ENCODE peak calls at places on chromosomes 6 and 20, in nine cellular contexts. Y is left colon; X is A549; C is DMS79; Q is stimulated activated CD4-positive, alpha-beta T cell treated with anti-CD3 and anti-CD28 coated beads, Interleukin-15, amount 100 ng/mL, for 24 hours; D is EH; K is hippocampal formation; B is Ammon's horn; I is neural crest cell. A is an unnamed sample.

GRCh38 chr6:16239798-16240123 is 1.4 kb downstream of the GMPR start:
- DNase-seq in B (peak; percentile 81), Q (no peak), K (no peak), Y (no peak), I (no peak), C (no peak), D (peak; percentile 32), X (no peak), A (no peak)

GRCh38 chr6:139249387-139249786 is 42.4 kb downstream of the TXLNB start:
- DNase-seq in B (peak; percentile 24), I (no peak), X (no peak), Y (no peak), Q (peak; percentile 62), K (no peak), C (no peak), D (no peak), A (no peak)

GRCh38 chr6:140079328-140079727 is 704.9 kb upstream of the CITED2 start:
- DNase-seq in D (peak; percentile 57), C (no peak), K (no peak), Y (no peak), X (no peak), Q (no peak), I (no peak), B (no peak), A (peak; percentile 72)

GRCh38 chr6:46794068-46794467 is 879 bp downstream of the MEP1A start:
- DNase-seq in X (no peak), B (no peak), I (no peak), C (no peak), K (no peak), Y (no peak), Q (no peak), D (no peak), A (no peak)

GRCh38 chr6:2863901-2864300 is 22.2 kb upstream of the SERPINB1 start:
- DNase-seq in Q (no peak), C (no peak), D (no peak), Y (no peak), K (no peak), I (no peak), B (no peak), X (no peak), A (no peak)

GRCh38 chr6:118890997-118891790 is 2.8 kb upstream of the ASF1A start:
- DNase-seq in Y (no peak), K (no peak), X (no peak), C (no peak), D (no peak), Q (no peak), B (no peak), I (no peak), A (no peak)

GRCh38 chr6:83354747-83355146 is 76.1 kb downstream of the ME1 start:
- DNase-seq in Q (no peak), D (no peak), X (no peak), K (no peak), Y (no peak), B (no peak), I (no peak), C (no peak), A (no peak)

GRCh38 chr20:33433465-33433864 is 10.1 kb downstream of the SNTA1 start:
- DNase-seq in B (peak; percentile 78), I (no peak), C (no peak), D (peak; percentile 50), Q (no peak), Y (no peak), X (no peak), K (peak; percentile 45), A (peak; percentile 82)

GRCh38 chr6:16200231-16200941 is 38.0 kb upstream of the GMPR start:
- DNase-seq in X (no peak), K (peak; percentile 16), C (peak; percentile 62), D (peak; percentile 18), Y (peak; percentile 30), I (no peak), B (peak; percentile 33), Q (no peak), A (no peak)

GRCh38 chr20:10448270-10449156 is 13.4 kb downstream of the SLX4IP start:
- DNase-seq in B (no peak), I (no peak), X (no peak), Q (no peak), C (no peak), K (no peak), Y (no peak), D (peak; percentile 49), A (peak; percentile 49)

GRCh38 chr20:3543901-3544507 is 73.2 kb downstream of the ATRN start:
- DNase-seq in C (no peak), D (peak; percentile 19), I (no peak), X (no peak), Q (no peak), K (no peak), Y (no peak), B (no peak), A (no peak)

GRCh38 chr6:111725446-111726112 is 119.9 kb upstream of the TRAF3IP2 start:
- DNase-seq in X (no peak), D (peak; percentile 63), Q (no peak), C (no peak), Y (no peak), B (peak; percentile 58), I (no peak), K (no peak), A (no peak)

GRCh38 chr6:45507156-45507555 is 129.4 kb upstream of the SUPT3H start:
- DNase-seq in X (no peak), D (no peak), K (no peak), Y (no peak), B (no peak), C (no peak), Q (no peak), I (no peak), A (no peak)

GRCh38 chr6:56959938-56960337 is 5.0 kb downstream of the BEND6 start:
- DNase-seq in Y (no peak), Q (no peak), B (no peak), K (no peak), X (no peak), I (no peak), C (no peak), D (peak; percentile 58), A (peak; percentile 49)

GRCh38 chr20:51023617-51024155 is 779 bp upstream of the KCNG1 start:
- DNase-seq in B (no peak), X (no peak), K (no peak), D (no peak), I (no peak), Q (no peak), C (no peak), Y (no peak), A (peak; percentile 37)

GRCh38 chr6:22643780-22644179 is 74.4 kb downstream of the HDGFL1 start:
- DNase-seq in Q (no peak), D (no peak), C (no peak), K (no peak), B (no peak), X (no peak), I (no peak), Y (peak; percentile 4), A (no peak)

GRCh38 chr6:35583893-35584688 is 71.4 kb upstream of the TULP1 start:
- DNase-seq in K (peak; percentile 46), X (no peak), Y (peak; percentile 71), Q (peak; percentile 77), D (peak; percentile 77), I (peak; percentile 62), B (peak; percentile 83), C (peak; percentile 39), A (peak; percentile 61)

GRCh38 chr6:132364675-132365074 is 36.6 kb downstream of the MOXD1 start:
- DNase-seq in D (no peak), Y (no peak), K (no peak), I (no peak), X (no peak), B (no peak), C (no peak), Q (no peak), A (no peak)

GRCh38 chr20:5268449-5268848 is 48.3 kb downstream of the PROKR2 start:
- DNase-seq in B (no peak), I (no peak), D (peak; percentile 1), K (no peak), C (no peak), Y (no peak), Q (no peak), X (no peak), A (no peak)

GRCh38 chr20:40966103-40966502 is 62.5 kb upstream of the TOP1 start:
- DNase-seq in C (no peak), X (no peak), D (no peak), Y (no peak), B (no peak), K (no peak), I (no peak), Q (no peak), A (no peak)

GRCh38 chr20:20096421-20096820 is 44.1 kb downstream of the CFAP61 start:
- DNase-seq in X (no peak), Y (no peak), K (no peak), D (no peak), C (no peak), B (peak; percentile 58), I (no peak), Q (no peak), A (no peak)

GRCh38 chr6:28710466-28711191 is 184.9 kb downstream of the GPX5 start:
- DNase-seq in K (no peak), Y (no peak), X (peak; percentile 41), I (no peak), C (no peak), D (peak; percentile 44), Q (peak; percentile 51), B (no peak), A (peak; percentile 61)

GRCh38 chr6:148565931-148566663 is 180.7 kb upstream of the UST start:
- DNase-seq in Q (peak; percentile 30), B (peak; percentile 63), K (no peak), D (peak; percentile 94), I (no peak), X (no peak), Y (no peak), C (no peak), A (peak; percentile 90)

GRCh38 chr6:4853782-4854511 is 77.7 kb downstream of the CDYL start:
- DNase-seq in C (no peak), I (no peak), D (no peak), K (no peak), Q (peak; percentile 16), B (no peak), Y (no peak), X (peak; percentile 24), A (no peak)

GRCh38 chr6:147856687-147857086 is 348.2 kb downstream of the SAMD5 start:
- DNase-seq in C (no peak), K (no peak), I (no peak), Q (no peak), X (no peak), B (no peak), D (no peak), Y (no peak), A (no peak)

GRCh38 chr6:11161031-11161966 is 49.8 kb upstream of the ERVFRD-1 start:
- DNase-seq in Y (no peak), K (peak; percentile 7), C (no peak), I (no peak), B (peak; percentile 86), X (no peak), Q (no peak), D (peak; percentile 54), A (peak; percentile 71)

GRCh38 chr20:61369731-61370520 is 117.9 kb downstream of the CDH4 start:
- DNase-seq in B (no peak), X (no peak), I (no peak), D (no peak), K (no peak), Y (no peak), Q (no peak), C (no peak), A (no peak)

GRCh38 chr6:19613678-19614077 is 223.5 kb upstream of the ID4 start:
- DNase-seq in X (no peak), D (no peak), C (no peak), Y (no peak), Q (no peak), B (no peak), K (no peak), I (no peak), A (no peak)

GRCh38 chr20:58852559-58853271 is at the start of gene GNAS:
- DNase-seq in I (peak; percentile 69), Y (peak; percentile 70), D (peak; percentile 62), B (peak; percentile 68), C (no peak), X (peak; percentile 72), Q (peak; percentile 74), K (no peak), A (peak; percentile 49)

GRCh38 chr20:3808141-3808479 is 12.0 kb downstream of the CDC25B start:
- DNase-seq in B (peak; percentile 66), X (peak; percentile 97), K (peak; percentile 34), I (no peak), D (peak; percentile 97), Q (no peak), Y (peak; percentile 85), C (peak; percentile 26), A (peak; percentile 99)

GRCh38 chr6:79536615-79536968 is 638 bp downstream of the LCA5 start:
- DNase-seq in D (peak; percentile 44), Y (peak; percentile 47), C (peak; percentile 51), K (peak; percentile 37), X (no peak), B (no peak), I (peak; percentile 10), Q (peak; percentile 6), A (peak; percentile 27)

A was measured in RPMI7951.